ENCODE peak calls at places on chromosomes 2 and 18, in six cellular contexts. R is effector memory CD4-positive, alpha-beta T cell; C is neuronal stem cell; E is left ventricle myocardium inferior; F is psoas muscle; Q is stomach. W is an unnamed sample.

GRCh38 chr18:49854681-49855080 is 41.3 kb upstream of the ACAA2 start:
- DNase-seq in R (no peak), C (no peak), E (no peak), F (no peak), Q (no peak), W (no peak)

GRCh38 chr2:219949053-219949452 is 321.6 kb downstream of the SLC4A3 start:
- DNase-seq in R (no peak), C (no peak), E (no peak), F (no peak), Q (no peak), W (no peak)

GRCh38 chr2:234335676-234336228 is 161.1 kb downstream of the ARL4C start:
- DNase-seq in R (peak; percentile 59), C (no peak), E (peak; percentile 76), F (peak; percentile 86), Q (peak; percentile 32), W (peak; percentile 69)

GRCh38 chr18:58216071-58216471 is 172.0 kb downstream of the NEDD4L start:
- DNase-seq in R (no peak), C (no peak), E (no peak), F (no peak), Q (no peak), W (peak; percentile 69)

GRCh38 chr2:24635181-24635580 is 144.1 kb downstream of the NCOA1 start:
- DNase-seq in R (no peak), C (no peak), E (no peak), F (no peak), Q (no peak), W (no peak)

GRCh38 chr2:1781291-1782080 is 37.2 kb upstream of the PXDN start:
- DNase-seq in R (no peak), C (no peak), E (no peak), F (no peak), Q (peak; percentile 17), W (no peak)

GRCh38 chr2:145404690-145405089 is 884.8 kb upstream of the ZEB2 start:
- DNase-seq in R (no peak), C (no peak), E (no peak), F (no peak), Q (no peak), W (no peak)

GRCh38 chr2:153474407-153474806 is 4.2 kb downstream of the RPRM start:
- DNase-seq in R (no peak), C (no peak), E (no peak), F (no peak), Q (no peak), W (no peak)

GRCh38 chr2:216090369-216090786 is 8.7 kb downstream of the TMEM169 start:
- DNase-seq in R (no peak), C (no peak), E (no peak), F (no peak), Q (no peak), W (no peak)

GRCh38 chr18:32446780-32447179 is 23.9 kb downstream of the GAREM1 start:
- DNase-seq in R (no peak), C (no peak), E (no peak), F (no peak), Q (no peak), W (no peak)

GRCh38 chr2:145292166-145292565 is 772.2 kb upstream of the ZEB2 start:
- DNase-seq in R (no peak), C (no peak), E (no peak), F (no peak), Q (no peak), W (no peak)

GRCh38 chr18:43935051-43935412 is 657.7 kb upstream of the SYT4 start:
- DNase-seq in R (no peak), C (no peak), E (no peak), F (no peak), Q (no peak), W (no peak)

GRCh38 chr2:172168917-172169346 is 66.2 kb upstream of the DLX2 start:
- DNase-seq in R (no peak), C (no peak), E (no peak), F (no peak), Q (no peak), W (no peak)

GRCh38 chr2:30710461-30710860 is 96.8 kb downstream of the CAPN13 start:
- DNase-seq in R (no peak), C (no peak), E (no peak), F (no peak), Q (no peak), W (no peak)

GRCh38 chr18:51132256-51132935 is 65.1 kb downstream of the MEX3C start:
- DNase-seq in R (no peak), C (no peak), E (no peak), F (no peak), Q (no peak), W (no peak)

GRCh38 chr2:188364033-188364432 is 72.4 kb downstream of the GULP1 start:
- DNase-seq in R (no peak), C (no peak), E (no peak), F (no peak), Q (no peak), W (no peak)

GRCh38 chr2:169661263-169661662 is 32.9 kb downstream of the CFAP210 start:
- DNase-seq in R (no peak), C (no peak), E (no peak), F (no peak), Q (no peak), W (no peak)

GRCh38 chr2:228344531-228344930 is 163.0 kb upstream of the SPHKAP start:
- DNase-seq in R (no peak), C (no peak), E (no peak), F (no peak), Q (no peak), W (no peak)

GRCh38 chr2:152097291-152098032 is 1.4 kb downstream of the CACNB4 start:
- DNase-seq in R (no peak), C (peak; percentile 3), E (no peak), F (no peak), Q (no peak), W (no peak)

GRCh38 chr2:200026838-200027237 is 71.5 kb downstream of the MAIP1 start:
- DNase-seq in R (no peak), C (no peak), E (no peak), F (no peak), Q (no peak), W (no peak)

GRCh38 chr2:68714866-68715265 is 19.7 kb upstream of the ARHGAP25 start:
- DNase-seq in R (no peak), C (no peak), E (peak; percentile 51), F (peak; percentile 65), Q (peak; percentile 49), W (peak; percentile 70)

GRCh38 chr2:124542932-124543640 is 518.0 kb downstream of the CNTNAP5 start:
- DNase-seq in R (no peak), C (no peak), E (peak; percentile 31), F (no peak), Q (no peak), W (no peak)

GRCh38 chr2:216222650-216223352 is 113.7 kb downstream of the XRCC5 start:
- DNase-seq in R (no peak), C (no peak), E (no peak), F (no peak), Q (no peak), W (no peak)

GRCh38 chr2:108412995-108413726 is 35.4 kb downstream of the SULT1C4 start:
- DNase-seq in R (no peak), C (no peak), E (no peak), F (no peak), Q (no peak), W (no peak)

GRCh38 chr2:147715807-147716206 is 129.0 kb upstream of the ACVR2A start:
- DNase-seq in R (no peak), C (no peak), E (no peak), F (no peak), Q (no peak), W (no peak)

GRCh38 chr2:46977266-46977665 is 61.7 kb upstream of the MCFD2 start:
- DNase-seq in R (no peak), C (no peak), E (no peak), F (no peak), Q (no peak), W (no peak)
- H3K4me1 ChIP-seq in R (no peaks in the 10 kb centered on the region), C (no peaks in the 10 kb centered on the region), E (peaks cover 12% of the 10 kb centered on the region), F (no peaks in the 10 kb centered on the region), Q (peaks cover 14% of the 10 kb centered on the region), W (no peaks in the 10 kb centered on the region)

GRCh38 chr18:56233595-56233994 is 404.8 kb downstream of the TXNL1 start:
- DNase-seq in R (no peak), C (no peak), E (no peak), F (no peak), Q (no peak), W (no peak)

GRCh38 chr18:56235773-56236115 is 402.6 kb downstream of the TXNL1 start:
- DNase-seq in R (no peak), C (no peak), E (no peak), F (no peak), Q (no peak), W (no peak)

GRCh38 chr18:56238576-56238975 is 399.8 kb downstream of the TXNL1 start:
- DNase-seq in R (no peak), C (no peak), E (no peak), F (no peak), Q (no peak), W (no peak)

GRCh38 chr18:56240405-56240804 is 398.0 kb downstream of the TXNL1 start:
- DNase-seq in R (no peak), C (no peak), E (no peak), F (no peak), Q (no peak), W (no peak)

GRCh38 chr18:56235061-56235772 is 403.2 kb downstream of the TXNL1 start:
- DNase-seq in R (no peak), C (peak; percentile 46), E (no peak), F (no peak), Q (no peak), W (no peak)
- H3K27ac ChIP-seq in R (no peak overlapping the region), C (peak overlapping the region; percentile 82), E (no peak overlapping the region), F (no peak overlapping the region), Q (no peak overlapping the region), W (no peak overlapping the region)

GRCh38 chr2:85539361-85540130 is 578 bp downstream of the MAT2A start:
- DNase-seq in R (peak; percentile 52), C (peak; percentile 58), E (peak; percentile 73), F (peak; percentile 89), Q (peak; percentile 64), W (peak; percentile 80)
- H3K4me1 ChIP-seq in R (peaks cover 20% of the 10 kb centered on the region), C (peaks cover 10% of the 10 kb centered on the region), E (peaks cover 75% of the 10 kb centered on the region), F (peaks cover 50% of the 10 kb centered on the region), Q (peaks cover 38% of the 10 kb centered on the region), W (peaks cover 8% of the 10 kb centered on the region)

DNA sequence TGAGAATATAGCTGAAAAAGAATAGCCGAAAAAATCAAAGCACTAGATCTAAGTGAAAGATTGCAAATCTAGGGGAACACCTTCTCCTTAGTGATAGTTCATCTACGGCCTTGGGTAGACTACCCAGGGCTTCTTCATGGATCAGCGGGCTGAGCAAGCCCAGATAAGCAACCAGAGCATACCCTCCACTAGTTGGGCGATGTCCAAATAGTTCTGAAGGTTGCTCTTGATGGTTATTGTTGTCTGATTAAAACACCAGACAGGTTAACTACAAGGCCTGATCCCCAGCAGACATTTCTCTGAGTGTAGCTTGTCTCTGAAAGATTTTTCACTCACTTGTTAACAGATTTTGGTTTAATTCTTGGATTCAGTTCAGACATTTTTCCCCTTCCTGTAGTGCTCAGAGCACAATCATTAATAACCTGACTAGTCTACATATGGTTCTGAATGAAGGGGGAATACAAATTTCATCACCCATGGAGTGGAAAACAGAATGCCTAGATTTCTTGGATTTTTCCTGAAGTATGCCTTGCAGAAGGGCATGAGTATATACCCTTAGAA is 99.6 kb downstream of the BABAM2 start:
- DNase-seq in R (no peak), C (no peak), E (no peak), F (no peak), Q (no peak), W (no peak)
- H3K27ac ChIP-seq in R (no peak overlapping the region), C (no peak overlapping the region), E (no peak overlapping the region), F (no peak overlapping the region), Q (no peak overlapping the region), W (no peak overlapping the region)

W was measured in colonic mucosa.